ENCODE peak calls at places on chromosomes 11 and 22, in eight cellular contexts. K is aorta, A is fibroblast of lung, C is heart right ventricle, U is MM.1S, T is thoracic aorta, J is spleen, W is ovary. R is an unnamed sample.

GRCh38 chr11:57530215-57530595 is 349 bp downstream of the TIMM10 start:
- DNase-seq in J (peak; percentile 88), T (no peak), K (peak; percentile 76), U (peak; percentile 28), A (no peak), W (no peak), C (no peak), R (no peak)

GRCh38 chr11:14584595-14584994 is 59.0 kb upstream of the PDE3B start:
- DNase-seq in C (no peak), U (no peak), J (no peak), A (no peak), T (no peak), K (no peak), W (no peak), R (no peak)

GRCh38 chr11:33868646-33869461 is 23.0 kb downstream of the LMO2 start:
- DNase-seq in K (no peak), T (no peak), A (no peak), C (peak; percentile 23), W (peak; percentile 20), U (no peak), J (peak; percentile 85), R (no peak)

GRCh38 chr11:115503083-115503885 is 931 bp downstream of the CADM1 start:
- DNase-seq in K (peak; percentile 80), J (peak; percentile 81), T (no peak), C (peak; percentile 74), W (peak; percentile 74), A (peak; percentile 63), U (peak; percentile 79), R (no peak)

GRCh38 chr11:124669193-124669592 is 4.3 kb downstream of the SIAE start:
- DNase-seq in J (no peak), T (no peak), U (peak; percentile 52), W (peak; percentile 27), C (no peak), A (peak; percentile 60), K (no peak), R (peak; percentile 13)

GRCh38 chr22:37417737-37418348 is 9.4 kb downstream of the ELFN2 start:
- DNase-seq in A (no peak), W (no peak), U (no peak), C (no peak), T (no peak), J (no peak), K (no peak), R (no peak)

GRCh38 chr11:44899959-44900358 is 50.7 kb downstream of the TP53I11 start:
- DNase-seq in A (peak; percentile 60), U (peak; percentile 42), W (no peak), T (no peak), J (no peak), C (no peak), K (no peak), R (peak; percentile 32)

GRCh38 chr11:74434528-74434927 is 32.8 kb downstream of the KCNE3 start:
- DNase-seq in C (no peak), K (no peak), A (peak; percentile 53), U (no peak), J (no peak), T (no peak), W (no peak), R (no peak)

GRCh38 chr22:23984430-23984829 is 4.5 kb downstream of the GSTT2 start:
- DNase-seq in A (peak; percentile 16), T (no peak), U (peak; percentile 22), K (no peak), C (no peak), W (no peak), J (no peak), R (no peak)

GRCh38 chr22:31162015-31162765 is 2.2 kb downstream of the RNF185 start:
- DNase-seq in K (no peak), U (no peak), T (no peak), J (no peak), A (no peak), W (no peak), C (no peak), R (no peak)

GRCh38 chr11:47941907-47942558 is 38.3 kb upstream of the PTPRJ start:
- DNase-seq in J (no peak), W (no peak), U (peak; percentile 52), T (no peak), A (no peak), C (no peak), K (no peak), R (no peak)

GRCh38 chr11:65446446-65447277 is 24.1 kb downstream of the NEAT1 start:
- DNase-seq in W (no peak), J (no peak), A (peak; percentile 54), T (no peak), U (no peak), C (no peak), K (peak; percentile 81), R (no peak)

GRCh38 chr22:46969491-46969890 is 207.0 kb downstream of the TBC1D22A start:
- DNase-seq in J (no peak), K (no peak), U (no peak), C (no peak), A (no peak), T (no peak), W (no peak), R (no peak)

GRCh38 chr22:25112538-25113253 is 87.0 kb upstream of the CRYBB3 start:
- DNase-seq in K (no peak), U (no peak), T (no peak), J (no peak), C (no peak), W (no peak), A (no peak), R (no peak)

GRCh38 chr22:25751174-25751581 is 9.2 kb downstream of the MYO18B start:
- DNase-seq in C (no peak), U (no peak), T (no peak), W (no peak), J (no peak), A (no peak), K (no peak), R (no peak)

GRCh38 chr11:98967005-98967404 is 53.7 kb upstream of the CNTN5 start:
- DNase-seq in J (no peak), U (no peak), A (no peak), W (no peak), T (no peak), K (no peak), C (no peak), R (no peak)

GRCh38 chr11:124644426-124645280 is 22.0 kb downstream of the TBRG1 start:
- DNase-seq in U (peak; percentile 51), C (peak; percentile 17), W (peak; percentile 54), A (peak; percentile 77), T (no peak), K (peak; percentile 79), J (no peak), R (no peak)

GRCh38 chr11:122709042-122709760 is 53.7 kb downstream of the UBASH3B start:
- DNase-seq in W (no peak), K (no peak), T (no peak), A (peak; percentile 77), U (no peak), J (no peak), C (no peak), R (no peak)

GRCh38 chr11:45918331-45918941 is 759 bp upstream of the PEX16 start:
- DNase-seq in U (peak; percentile 75), A (peak; percentile 63), K (peak; percentile 96), J (peak; percentile 95), T (peak; percentile 33), C (peak; percentile 86), W (peak; percentile 85), R (peak; percentile 40)

GRCh38 chr22:24566899-24567511 is 11.2 kb downstream of the SNRPD3 start:
- DNase-seq in C (no peak), W (no peak), T (no peak), U (no peak), A (no peak), J (no peak), K (peak; percentile 22), R (no peak)

GRCh38 chr11:103202048-103202651 is 92.9 kb downstream of the DYNC2H1 start:
- DNase-seq in J (no peak), A (peak; percentile 66), T (no peak), K (no peak), W (no peak), C (no peak), U (peak; percentile 38), R (peak; percentile 21)
- H3K4me3 ChIP-seq in J (no peak overlapping the region), A (no peak overlapping the region), T (no peak overlapping the region), K (no peak overlapping the region), W (no peak overlapping the region), C (no peak overlapping the region), U (no peak overlapping the region), R (no peak overlapping the region)

DNA sequence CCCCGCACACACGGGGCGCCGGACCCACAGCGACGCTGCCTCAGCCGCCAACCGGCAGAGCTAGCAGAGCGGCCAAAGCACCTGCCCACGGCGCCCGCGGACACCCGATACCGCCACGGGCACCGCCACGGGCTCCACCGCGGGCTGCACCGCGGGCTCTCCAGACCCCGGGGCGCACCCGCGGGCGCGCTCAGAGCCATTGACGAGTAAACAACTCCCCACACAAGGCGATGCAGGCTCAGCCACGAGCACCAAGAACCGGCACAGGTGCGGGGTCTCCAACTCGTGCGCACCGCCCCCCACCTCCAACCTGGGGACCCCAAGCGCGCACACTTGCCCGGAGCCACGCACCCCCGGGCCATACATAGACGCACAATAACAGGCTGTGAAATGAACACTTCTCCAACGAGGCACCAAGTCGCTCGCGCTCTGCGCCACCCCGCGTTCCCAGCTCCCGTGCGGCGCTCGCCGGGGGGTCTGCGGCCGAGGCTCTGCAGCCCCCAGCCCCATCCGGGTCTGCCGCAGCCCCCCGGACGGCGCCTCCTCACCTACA is 1.9 kb downstream of the IFITM10 start:
- DNase-seq in J (peak; percentile 78), T (no peak), A (no peak), C (no peak), K (peak; percentile 74), U (no peak), W (no peak), R (no peak)
- H3K4me3 ChIP-seq in J (peak overlapping the region; percentile 66), T (peak overlapping the region; percentile 88), A (peak overlapping the region; percentile 21), C (peak overlapping the region; percentile 44), K (peak overlapping the region; percentile 56), U (no peak overlapping the region), W (no peak overlapping the region), R (no peak overlapping the region)

GRCh38 chr11:85626496-85626895 is 648 bp downstream of the DLG2 start:
- DNase-seq in J (no peak), A (no peak), W (no peak), T (no peak), C (no peak), K (no peak), U (no peak), R (no peak)
- H3K4me3 ChIP-seq in J (peak overlapping the region; percentile 76), A (peak overlapping the region; percentile 24), W (peak overlapping the region; percentile 85), T (peak overlapping the region; percentile 97), C (peak overlapping the region; percentile 77), K (peak overlapping the region; percentile 91), U (no peak overlapping the region), R (peak overlapping the region; percentile 68)

GRCh38 chr11:64249563-64250405 is 1.5 kb upstream of the PLCB3 start:
- DNase-seq in K (no peak), J (no peak), U (no peak), C (no peak), A (no peak), T (no peak), W (no peak), R (no peak)

GRCh38 chr11:64250406-64250874 is 890 bp upstream of the PLCB3 start:
- DNase-seq in K (peak; percentile 68), A (no peak), C (no peak), J (no peak), W (no peak), T (no peak), U (no peak), R (no peak)

GRCh38 chr11:64247729-64248531 is 1.2 kb upstream of the PPP1R14B start:
- DNase-seq in K (peak; percentile 62), C (peak; percentile 10), J (no peak), T (no peak), A (no peak), W (no peak), U (no peak), R (no peak)

GRCh38 chr11:64248578-64248977 is 1.8 kb upstream of the PPP1R14B start:
- DNase-seq in K (no peak), T (no peak), W (no peak), U (no peak), J (no peak), C (no peak), A (no peak), R (no peak)

GRCh38 chr11:64249038-64249437 is 2.3 kb upstream of the PLCB3 start:
- DNase-seq in T (no peak), W (no peak), C (peak; percentile 11), U (no peak), K (peak; percentile 72), A (no peak), J (no peak), R (no peak)
- H3K4me3 ChIP-seq in T (no peak overlapping the region), W (no peak overlapping the region), C (no peak overlapping the region), U (no peak overlapping the region), K (no peak overlapping the region), A (no peak overlapping the region), J (no peak overlapping the region), R (no peak overlapping the region)